ENCODE peak calls at places on chromosomes 13 and 19, in seven cellular contexts. K is Peyer's patch, U is GM23248, A is adipocyte, M is astrocyte, F is GM12865, E is neuronal stem cell. V is an unnamed sample.

GRCh38 chr13:24340608-24340955 is 31.2 kb downstream of the C1QTNF9 start:
- DNase-seq in M (no peak), E (no peak), K (no peak), A (no peak), U (no peak), F (no peak), V (no peak)

GRCh38 chr13:37058801-37059135 is 720 bp downstream of the SUPT20H start:
- DNase-seq in A (peak), U (peak), K (no peak), M (no peak), E (no peak), F (no peak), V (peak)

GRCh38 chr13:104872153-104872552 is 1663.3 kb downstream of the EFNB2 start:
- DNase-seq in F (no peak), A (no peak), U (no peak), E (no peak), K (no peak), M (no peak), V (no peak)

GRCh38 chr13:73720216-73720840 is 413.9 kb downstream of the KLF12 start:
- DNase-seq in A (peak), K (no peak), M (peak), E (no peak), U (peak), F (no peak), V (no peak)

GRCh38 chr13:50156722-50157121 is 141.5 kb downstream of the KCNRG start:
- DNase-seq in F (no peak), A (no peak), M (no peak), E (no peak), U (no peak), K (no peak), V (no peak)

GRCh38 chr19:10070730-10071446 is 15.2 kb upstream of the SHFL start:
- DNase-seq in E (no peak), K (no peak), M (no peak), U (no peak), F (no peak), A (no peak), V (no peak)

GRCh38 chr19:15087182-15087581 is 5.2 kb downstream of the OR1I1 start:
- DNase-seq in M (no peak), U (no peak), F (no peak), E (no peak), K (no peak), A (no peak), V (no peak)

GRCh38 chr19:18656337-18657086 is 19.7 kb downstream of the KLHL26 start:
- DNase-seq in M (no peak), E (no peak), K (no peak), F (no peak), A (no peak), U (no peak), V (peak)

GRCh38 chr13:77391475-77391874 is 64.6 kb upstream of the MYCBP2 start:
- DNase-seq in K (no peak), A (no peak), U (no peak), E (no peak), F (no peak), M (no peak), V (no peak)

GRCh38 chr13:99989376-99990044 is 7.9 kb downstream of the ZIC2 start:
- DNase-seq in F (no peak), K (no peak), U (no peak), M (no peak), E (peak), A (no peak), V (peak)

GRCh38 chr19:45884682-45885555 is 1.0 kb downstream of the IRF2BP1 start:
- DNase-seq in K (no peak), M (no peak), F (no peak), E (no peak), A (no peak), U (peak), V (peak)

GRCh38 chr19:45885556-45886426 is at the start of gene IRF2BP1:
- DNase-seq in K (peak), E (peak), U (peak), F (peak), A (peak), M (peak), V (peak)

GRCh38 chr19:45882652-45883585 is 3.0 kb downstream of the IRF2BP1 start:
- DNase-seq in E (peak), U (peak), F (peak), A (peak), M (peak), K (peak), V (peak)

GRCh38 chr19:45883586-45883880 is 2.4 kb downstream of the IRF2BP1 start:
- DNase-seq in U (no peak), A (no peak), M (no peak), K (no peak), E (no peak), F (no peak), V (no peak)

GRCh38 chr19:45883881-45884681 is 1.9 kb downstream of the IRF2BP1 start:
- DNase-seq in E (no peak), K (no peak), U (no peak), M (no peak), A (no peak), F (no peak), V (peak)
- H3K4me3 ChIP-seq in E (no peak), K (peak), U (peak), M (no peak), A (no peak), F (no peak), V (no peak)

GRCh38 chr13:113050856-113051431 is 54.6 kb upstream of the F7 start:
- DNase-seq in K (no peak), E (no peak), F (no peak), A (no peak), U (no peak), M (no peak), V (no peak)
- H3K4me3 ChIP-seq in K (no peak), E (peak), F (no peak), A (no peak), U (no peak), M (no peak), V (no peak)

GRCh38 chr13:111202149-111202548 is 87.0 kb downstream of the ARHGEF7 start:
- DNase-seq in A (no peak), E (no peak), M (no peak), K (no peak), F (no peak), U (no peak), V (no peak)
- H3K4me3 ChIP-seq in A (no peak), E (no peak), M (no peak), K (no peak), F (no peak), U (no peak), V (no peak)

GRCh38 chr13:28476919-28477708 is 17.8 kb downstream of the FLT1 start:
- DNase-seq in F (no peak), A (no peak), U (no peak), K (no peak), E (no peak), M (no peak), V (no peak)
- H3K4me3 ChIP-seq in F (no peak), A (no peak), U (no peak), K (no peak), E (no peak), M (no peak), V (no peak)

GRCh38 chr19:49954092-49954825 is 6.7 kb downstream of the SIGLEC11 start:
- DNase-seq in K (no peak), F (peak), M (no peak), E (no peak), U (peak), A (peak), V (no peak)
- H3K4me3 ChIP-seq in K (no peak), F (no peak), M (no peak), E (no peak), U (no peak), A (no peak), V (no peak)

GRCh38 chr19:48859711-48860572 is 8.5 kb downstream of the PLEKHA4 start:
- DNase-seq in U (no peak), A (no peak), K (no peak), E (no peak), F (peak), M (no peak), V (peak)
- H3K4me3 ChIP-seq in U (no peak), A (no peak), K (peak), E (no peak), F (no peak), M (no peak), V (no peak)

V was measured in osteoblast.